ENCODE peak calls at places on chromosomes 6 and 20, in seven cellular contexts. One of them, this sample, is unnamed.

GRCh38 chr20:2353231-2353630 is 27.5 kb upstream of the TGM6 start:
- DNase-seq in kidney: no peak
- DNase-seq in right cardiac atrium: no peak
- DNase-seq in Peyer's patch: no peak
- DNase-seq in BE2C: no peak
- DNase-seq in cardiac fibroblast: no peak
- DNase-seq in SJCRH30: no peak
- DNase-seq in this sample: no peak

GRCh38 chr6:77930945-77931344 is 278.1 kb downstream of the MEI4 start:
- DNase-seq in kidney: no peak
- DNase-seq in right cardiac atrium: no peak
- DNase-seq in Peyer's patch: no peak
- DNase-seq in BE2C: no peak
- DNase-seq in cardiac fibroblast: no peak
- DNase-seq in SJCRH30: no peak
- DNase-seq in this sample: no peak

GRCh38 chr20:51800769-51801219 is 1.5 kb downstream of the SALL4 start:
- DNase-seq in kidney: no peak
- DNase-seq in right cardiac atrium: no peak
- DNase-seq in Peyer's patch: no peak
- DNase-seq in BE2C: peak; percentile 12
- DNase-seq in cardiac fibroblast: peak; percentile 5
- DNase-seq in SJCRH30: no peak
- DNase-seq in this sample: no peak

GRCh38 chr6:41193171-41193734 is 7.7 kb downstream of the TREML2 start:
- DNase-seq in kidney: no peak
- DNase-seq in right cardiac atrium: no peak
- DNase-seq in Peyer's patch: no peak
- DNase-seq in BE2C: no peak
- DNase-seq in cardiac fibroblast: no peak
- DNase-seq in SJCRH30: no peak
- DNase-seq in this sample: no peak

GRCh38 chr6:36615018-36615761 is 21.0 kb downstream of the SRSF3 start:
- DNase-seq in kidney: no peak
- DNase-seq in right cardiac atrium: peak; percentile 64
- DNase-seq in Peyer's patch: no peak
- DNase-seq in BE2C: peak; percentile 55
- DNase-seq in cardiac fibroblast: peak; percentile 84
- DNase-seq in SJCRH30: peak; percentile 38
- DNase-seq in this sample: no peak

GRCh38 chr6:151549790-151550189 is 56.0 kb downstream of the CCDC170 start:
- DNase-seq in kidney: no peak
- DNase-seq in right cardiac atrium: no peak
- DNase-seq in Peyer's patch: no peak
- DNase-seq in BE2C: no peak
- DNase-seq in cardiac fibroblast: no peak
- DNase-seq in SJCRH30: no peak
- DNase-seq in this sample: no peak

GRCh38 chr6:5173862-5174643 is 86.7 kb downstream of the LYRM4 start:
- DNase-seq in kidney: no peak
- DNase-seq in right cardiac atrium: no peak
- DNase-seq in Peyer's patch: peak; percentile 60
- DNase-seq in BE2C: no peak
- DNase-seq in cardiac fibroblast: peak; percentile 15
- DNase-seq in SJCRH30: no peak
- DNase-seq in this sample: no peak

GRCh38 chr20:5171074-5171789 is 44.4 kb downstream of the CDS2 start:
- DNase-seq in kidney: no peak
- DNase-seq in right cardiac atrium: peak; percentile 24
- DNase-seq in Peyer's patch: no peak
- DNase-seq in BE2C: peak; percentile 29
- DNase-seq in cardiac fibroblast: no peak
- DNase-seq in SJCRH30: peak; percentile 13
- DNase-seq in this sample: peak; percentile 64

GRCh38 chr20:44129996-44130718 is 56.8 kb downstream of the JPH2 start:
- DNase-seq in kidney: no peak
- DNase-seq in right cardiac atrium: no peak
- DNase-seq in Peyer's patch: no peak
- DNase-seq in BE2C: no peak
- DNase-seq in cardiac fibroblast: peak; percentile 52
- DNase-seq in SJCRH30: peak; percentile 83
- DNase-seq in this sample: no peak

GRCh38 chr20:967796-968742 is 34.0 kb downstream of the RSPO4 start:
- DNase-seq in kidney: no peak
- DNase-seq in right cardiac atrium: no peak
- DNase-seq in Peyer's patch: no peak
- DNase-seq in BE2C: no peak
- DNase-seq in cardiac fibroblast: peak; percentile 56
- DNase-seq in SJCRH30: peak; percentile 29
- DNase-seq in this sample: no peak

GRCh38 chr20:20435453-20435852 is 67.5 kb downstream of the INSM1 start:
- DNase-seq in kidney: no peak
- DNase-seq in right cardiac atrium: no peak
- DNase-seq in Peyer's patch: no peak
- DNase-seq in BE2C: no peak
- DNase-seq in cardiac fibroblast: no peak
- DNase-seq in SJCRH30: no peak
- DNase-seq in this sample: no peak

GRCh38 chr20:22462975-22463914 is 121.1 kb downstream of the FOXA2 start:
- DNase-seq in kidney: no peak
- DNase-seq in right cardiac atrium: no peak
- DNase-seq in Peyer's patch: no peak
- DNase-seq in BE2C: no peak
- DNase-seq in cardiac fibroblast: no peak
- DNase-seq in SJCRH30: no peak
- DNase-seq in this sample: no peak

GRCh38 chr6:14464049-14464448 is 346.5 kb downstream of the CD83 start:
- DNase-seq in kidney: no peak
- DNase-seq in right cardiac atrium: no peak
- DNase-seq in Peyer's patch: no peak
- DNase-seq in BE2C: no peak
- DNase-seq in cardiac fibroblast: peak; percentile 30
- DNase-seq in SJCRH30: no peak
- DNase-seq in this sample: no peak

GRCh38 chr6:135147637-135148592 is 33.2 kb upstream of the MYB start:
- DNase-seq in kidney: no peak
- DNase-seq in right cardiac atrium: no peak
- DNase-seq in Peyer's patch: no peak
- DNase-seq in BE2C: no peak
- DNase-seq in cardiac fibroblast: no peak
- DNase-seq in SJCRH30: no peak
- DNase-seq in this sample: no peak

GRCh38 chr6:76418657-76419217 is 346.3 kb upstream of the IMPG1 start:
- DNase-seq in kidney: no peak
- DNase-seq in right cardiac atrium: no peak
- DNase-seq in Peyer's patch: no peak
- DNase-seq in BE2C: no peak
- DNase-seq in cardiac fibroblast: peak; percentile 5
- DNase-seq in SJCRH30: no peak
- DNase-seq in this sample: no peak

GRCh38 chr6:105401247-105402089 is 1.4 kb downstream of the PREP start:
- DNase-seq in kidney: no peak
- DNase-seq in right cardiac atrium: no peak
- DNase-seq in Peyer's patch: no peak
- DNase-seq in BE2C: no peak
- DNase-seq in cardiac fibroblast: no peak
- DNase-seq in SJCRH30: no peak
- DNase-seq in this sample: no peak

GRCh38 chr6:166485651-166486535 is 100.6 kb downstream of the RAMACL start:
- DNase-seq in kidney: peak; percentile 46
- DNase-seq in right cardiac atrium: no peak
- DNase-seq in Peyer's patch: no peak
- DNase-seq in BE2C: no peak
- DNase-seq in cardiac fibroblast: no peak
- DNase-seq in SJCRH30: no peak
- DNase-seq in this sample: peak; percentile 13

GRCh38 chr6:114342086-114342825 is 567 bp downstream of the HS3ST5 start:
- DNase-seq in kidney: peak; percentile 70
- DNase-seq in right cardiac atrium: no peak
- DNase-seq in Peyer's patch: no peak
- DNase-seq in BE2C: peak; percentile 66
- DNase-seq in cardiac fibroblast: peak; percentile 9
- DNase-seq in SJCRH30: peak; percentile 45
- DNase-seq in this sample: no peak

GRCh38 chr20:62149532-62150235 is 6.1 kb downstream of the SS18L1 start:
- DNase-seq in kidney: no peak
- DNase-seq in right cardiac atrium: no peak
- DNase-seq in Peyer's patch: no peak
- DNase-seq in BE2C: no peak
- DNase-seq in cardiac fibroblast: no peak
- DNase-seq in SJCRH30: no peak
- DNase-seq in this sample: no peak

GRCh38 chr20:51938557-51939324 is 136.4 kb upstream of the SALL4 start:
- DNase-seq in kidney: no peak
- DNase-seq in right cardiac atrium: no peak
- DNase-seq in Peyer's patch: no peak
- DNase-seq in BE2C: no peak
- DNase-seq in cardiac fibroblast: peak; percentile 30
- DNase-seq in SJCRH30: no peak
- DNase-seq in this sample: no peak

DNA sequence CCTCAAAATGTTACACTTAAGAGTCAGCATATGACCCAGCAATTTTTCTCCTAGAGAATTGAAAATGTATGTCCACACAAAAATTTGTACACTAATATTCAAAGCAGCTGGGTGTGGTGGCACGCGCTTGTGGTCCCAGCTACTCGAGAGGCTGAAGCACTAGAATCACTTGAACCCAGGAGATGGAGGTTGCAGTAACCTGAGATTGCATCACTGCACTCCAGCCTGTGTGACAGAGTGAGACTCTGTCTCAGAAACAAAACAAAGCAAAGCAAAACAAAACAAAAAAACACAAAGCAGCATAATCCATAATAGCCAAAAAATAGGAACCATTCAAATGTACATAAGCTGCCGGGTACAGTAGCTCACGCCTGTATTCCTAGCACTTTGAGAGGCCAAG is 1.6 kb upstream of the RPF2 start:
- DNase-seq in kidney: no peak
- DNase-seq in right cardiac atrium: no peak
- DNase-seq in Peyer's patch: no peak
- DNase-seq in BE2C: no peak
- DNase-seq in cardiac fibroblast: no peak
- DNase-seq in SJCRH30: no peak
- DNase-seq in this sample: no peak
- H3K4me3 ChIP-seq in kidney: no peak overlapping the region
- H3K4me3 ChIP-seq in right cardiac atrium: no peak overlapping the region
- H3K4me3 ChIP-seq in Peyer's patch: no peak overlapping the region
- H3K4me3 ChIP-seq in BE2C: no peak overlapping the region
- H3K4me3 ChIP-seq in cardiac fibroblast: no peak overlapping the region
- H3K4me3 ChIP-seq in SJCRH30: no peak overlapping the region
- H3K4me3 ChIP-seq in this sample: no peak overlapping the region

DNA sequence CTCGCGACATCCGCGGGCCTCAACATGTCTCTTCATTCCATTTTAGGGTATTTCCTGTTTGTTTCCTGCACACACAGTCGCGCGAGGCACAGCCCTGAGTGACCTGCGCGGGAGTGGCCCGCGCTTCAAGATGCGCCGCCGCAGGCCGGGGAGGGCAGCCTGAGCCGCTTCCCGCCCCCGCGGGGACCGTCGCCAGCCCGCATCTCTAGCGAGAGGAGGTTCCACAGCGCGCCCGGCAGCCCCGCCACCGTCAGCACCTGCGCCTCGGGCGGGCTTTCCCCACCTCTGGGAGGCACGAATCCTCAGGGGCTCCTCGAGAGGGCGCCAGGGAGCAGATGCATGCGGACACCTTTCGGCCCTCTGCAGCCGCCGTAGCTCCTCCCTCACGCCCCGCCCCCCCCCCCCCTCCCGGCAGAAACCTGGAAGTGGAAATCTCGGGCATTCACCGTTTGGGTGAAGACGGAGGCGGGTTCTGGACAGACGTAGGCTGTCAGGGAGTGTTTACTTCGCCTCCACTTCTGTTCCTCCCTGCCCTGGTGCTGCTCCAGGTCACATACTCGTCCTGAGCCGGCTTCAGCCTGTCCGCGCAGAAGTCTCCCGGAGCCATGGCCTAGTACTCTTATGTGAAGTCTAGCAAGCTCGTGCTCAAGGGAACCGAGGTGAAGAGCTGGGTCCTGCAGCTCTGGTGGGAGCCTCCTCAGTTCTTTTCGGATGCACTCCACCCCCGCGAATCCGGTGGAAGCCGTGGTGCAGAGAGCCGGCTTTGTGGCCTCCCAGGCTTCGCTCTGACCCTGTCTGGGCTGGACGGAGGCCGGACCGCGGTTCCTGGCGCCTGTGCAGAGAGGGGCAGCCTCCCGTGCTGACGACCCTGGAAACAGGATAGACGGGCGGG is 880.5 kb upstream of the DEFB115 start:
- DNase-seq in kidney: peak; percentile 94
- DNase-seq in right cardiac atrium: peak; percentile 75
- DNase-seq in Peyer's patch: peak; percentile 75
- DNase-seq in BE2C: peak; percentile 88
- DNase-seq in cardiac fibroblast: peak; percentile 85
- DNase-seq in SJCRH30: peak; percentile 85
- DNase-seq in this sample: peak; percentile 81
- H3K4me3 ChIP-seq in kidney: peak overlapping the region; percentile 89
- H3K4me3 ChIP-seq in right cardiac atrium: peak overlapping the region; percentile 80
- H3K4me3 ChIP-seq in Peyer's patch: peak overlapping the region; percentile 51
- H3K4me3 ChIP-seq in BE2C: peak overlapping the region; percentile 83
- H3K4me3 ChIP-seq in cardiac fibroblast: peak overlapping the region; percentile 79
- H3K4me3 ChIP-seq in SJCRH30: peak overlapping the region; percentile 96
- H3K4me3 ChIP-seq in this sample: peak overlapping the region; percentile 89

DNA sequence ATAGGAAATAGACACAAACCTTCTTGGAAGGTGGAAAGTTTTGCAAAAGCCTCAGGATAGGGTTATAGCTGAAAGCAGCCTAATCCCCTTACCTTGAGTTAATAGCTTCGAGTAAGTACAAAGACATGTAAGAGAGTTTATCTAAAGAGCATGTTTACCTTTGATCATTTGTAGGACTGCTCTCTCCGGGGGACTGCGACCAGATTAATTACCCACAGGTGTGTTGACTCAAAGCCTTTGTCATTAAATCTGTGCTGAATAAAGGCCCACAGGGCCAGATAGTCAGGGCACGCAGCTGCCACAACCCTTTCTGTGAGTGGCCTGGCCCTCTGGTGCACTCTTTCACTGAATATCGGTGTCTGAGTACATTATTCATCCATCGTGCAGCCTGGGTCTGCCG is 5.5 kb upstream of the MICA start:
- DNase-seq in kidney: no peak
- DNase-seq in right cardiac atrium: no peak
- DNase-seq in Peyer's patch: no peak
- DNase-seq in BE2C: no peak
- DNase-seq in cardiac fibroblast: no peak
- DNase-seq in SJCRH30: no peak
- DNase-seq in this sample: no peak
- H3K4me3 ChIP-seq in kidney: no peak overlapping the region
- H3K4me3 ChIP-seq in right cardiac atrium: no peak overlapping the region
- H3K4me3 ChIP-seq in Peyer's patch: no peak overlapping the region
- H3K4me3 ChIP-seq in BE2C: no peak overlapping the region
- H3K4me3 ChIP-seq in cardiac fibroblast: no peak overlapping the region
- H3K4me3 ChIP-seq in SJCRH30: no peak overlapping the region
- H3K4me3 ChIP-seq in this sample: no peak overlapping the region

DNA sequence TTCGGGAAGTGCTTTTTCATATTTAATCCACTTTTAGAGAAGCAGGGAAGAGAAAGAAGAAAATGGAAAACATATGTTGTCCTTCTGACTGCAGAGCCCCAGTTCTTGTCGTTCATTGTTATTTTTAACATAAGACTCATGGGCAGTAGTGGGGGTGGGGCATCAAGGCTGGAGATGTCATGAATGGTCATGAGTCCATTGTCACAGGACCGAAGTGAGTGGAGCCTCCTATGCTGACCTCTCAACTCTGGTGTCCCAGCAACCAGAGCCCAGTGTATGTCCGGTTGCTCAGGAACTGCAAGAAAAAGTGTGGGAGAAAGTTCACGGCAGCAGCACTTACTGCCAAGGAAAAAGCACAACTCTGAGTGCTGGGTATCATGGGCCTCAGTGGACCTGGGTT is 108.6 kb downstream of the BANF2 start:
- DNase-seq in kidney: peak; percentile 69
- DNase-seq in right cardiac atrium: peak; percentile 61
- DNase-seq in Peyer's patch: no peak
- DNase-seq in BE2C: no peak
- DNase-seq in cardiac fibroblast: peak; percentile 88
- DNase-seq in SJCRH30: no peak
- DNase-seq in this sample: peak; percentile 50
- H3K4me3 ChIP-seq in kidney: no peak overlapping the region
- H3K4me3 ChIP-seq in right cardiac atrium: no peak overlapping the region
- H3K4me3 ChIP-seq in Peyer's patch: no peak overlapping the region
- H3K4me3 ChIP-seq in BE2C: no peak overlapping the region
- H3K4me3 ChIP-seq in cardiac fibroblast: no peak overlapping the region
- H3K4me3 ChIP-seq in SJCRH30: no peak overlapping the region
- H3K4me3 ChIP-seq in this sample: no peak overlapping the region